ENCODE peak calls at places on chromosomes 7 and 10, in five cellular contexts. V is Panc1, P is neural crest cell, N is IMR-90, B is pancreas. S is an unnamed sample.

GRCh38 chr7:98116656-98117461 is 10.2 kb downstream of the LMTK2 start:
- DNase-seq in V (no peak), P (no peak), N (peak), B (no peak), S (no peak)

GRCh38 chr10:27744478-27745379 is 890 bp downstream of the MKX start:
- DNase-seq in V (no peak), P (peak), N (peak), B (peak), S (no peak)

GRCh38 chr10:21754410-21755011 is 220.5 kb downstream of the MLLT10 start:
- DNase-seq in V (no peak), P (no peak), N (no peak), B (no peak), S (no peak)

GRCh38 chr10:76547352-76547972 is 1090.1 kb downstream of the KCNMA1 start:
- DNase-seq in V (peak), P (peak), N (peak), B (peak), S (no peak)

GRCh38 chr10:61779950-61780659 is 117.4 kb downstream of the CABCOCO1 start:
- DNase-seq in V (no peak), P (no peak), N (peak), B (no peak), S (no peak)

GRCh38 chr7:106731207-106731606 is 70.2 kb upstream of the CCDC71L start:
- DNase-seq in V (no peak), P (no peak), N (no peak), B (no peak), S (no peak)

GRCh38 chr10:132899054-132899750 is 43.2 kb downstream of the CFAP46 start:
- DNase-seq in V (no peak), P (no peak), N (no peak), B (peak), S (no peak)

GRCh38 chr7:27825890-27826289 is 85.9 kb downstream of the TAX1BP1 start:
- DNase-seq in V (no peak), P (no peak), N (no peak), B (no peak), S (no peak)

GRCh38 chr7:86453454-86453853 is 190.3 kb upstream of the GRM3 start:
- DNase-seq in V (no peak), P (no peak), N (no peak), B (no peak), S (no peak)

GRCh38 chr10:10821926-10822325 is 195.7 kb upstream of the CELF2 start:
- DNase-seq in V (no peak), P (no peak), N (no peak), B (no peak), S (no peak)

GRCh38 chr7:45584261-45585210 is 10.4 kb downstream of the ADCY1 start:
- DNase-seq in V (no peak), P (no peak), N (no peak), B (no peak), S (no peak)

GRCh38 chr10:50392966-50393718 is 141.8 kb upstream of the ASAH2 start:
- DNase-seq in V (no peak), P (no peak), N (no peak), B (no peak), S (no peak)

GRCh38 chr10:118401708-118402107 is 59.6 kb upstream of the FAM204A start:
- DNase-seq in V (no peak), P (no peak), N (no peak), B (no peak), S (no peak)

GRCh38 chr10:27611209-27611608 is 107.1 kb downstream of the RAB18 start:
- DNase-seq in V (no peak), P (no peak), N (peak), B (no peak), S (peak)

GRCh38 chr10:27242951-27243551 is 2.5 kb upstream of the ACBD5 start:
- DNase-seq in V (no peak), P (peak), N (peak), B (no peak), S (peak)

GRCh38 chr7:143287935-143288826 is at the start of gene CASP2:
- DNase-seq in V (peak), P (peak), N (peak), B (peak), S (peak)
- TF ChIP-seq CTCF in V (no peak), P (peak), N (peak), B (peak), S (no peak)

DNA sequence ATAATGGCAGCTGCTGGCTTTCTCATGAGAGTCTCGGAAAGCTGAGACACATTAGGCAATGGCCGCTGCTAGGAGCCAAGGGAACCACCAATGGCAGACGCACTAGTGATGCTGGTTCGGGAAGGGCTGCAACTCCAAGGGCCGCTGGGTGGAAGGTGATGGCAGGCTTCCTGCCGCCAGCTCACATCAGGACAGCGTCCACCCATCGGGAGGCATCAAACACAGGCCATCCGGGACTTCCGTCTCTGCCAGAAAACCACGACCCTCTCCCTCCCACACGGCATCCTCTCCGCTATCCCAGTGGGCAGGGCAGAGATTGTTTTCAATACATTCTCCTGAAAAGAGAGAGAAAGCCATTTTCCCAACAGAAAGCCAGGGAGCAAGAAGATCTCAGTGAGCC is 27.5 kb upstream of the EGFR start:
- DNase-seq in V (no peak), P (no peak), N (no peak), B (no peak), S (no peak)
- TF ChIP-seq CTCF in V (no peak), P (no peak), N (no peak), B (no peak), S (no peak)

GRCh38 chr10:68897336-68897741 is 3.8 kb upstream of the DDX50 start:
- DNase-seq in V (peak), P (peak), N (peak), B (no peak), S (peak)

GRCh38 chr10:68900427-68901105 is 549 bp upstream of the DDX50 start:
- DNase-seq in V (peak), P (no peak), N (peak), B (peak), S (peak)

GRCh38 chr10:68899186-68899745 is 1.8 kb upstream of the DDX50 start:
- DNase-seq in V (no peak), P (no peak), N (no peak), B (no peak), S (no peak)

GRCh38 chr10:68902382-68902781 is 1.3 kb downstream of the DDX50 start:
- DNase-seq in V (no peak), P (no peak), N (no peak), B (no peak), S (no peak)

DNA sequence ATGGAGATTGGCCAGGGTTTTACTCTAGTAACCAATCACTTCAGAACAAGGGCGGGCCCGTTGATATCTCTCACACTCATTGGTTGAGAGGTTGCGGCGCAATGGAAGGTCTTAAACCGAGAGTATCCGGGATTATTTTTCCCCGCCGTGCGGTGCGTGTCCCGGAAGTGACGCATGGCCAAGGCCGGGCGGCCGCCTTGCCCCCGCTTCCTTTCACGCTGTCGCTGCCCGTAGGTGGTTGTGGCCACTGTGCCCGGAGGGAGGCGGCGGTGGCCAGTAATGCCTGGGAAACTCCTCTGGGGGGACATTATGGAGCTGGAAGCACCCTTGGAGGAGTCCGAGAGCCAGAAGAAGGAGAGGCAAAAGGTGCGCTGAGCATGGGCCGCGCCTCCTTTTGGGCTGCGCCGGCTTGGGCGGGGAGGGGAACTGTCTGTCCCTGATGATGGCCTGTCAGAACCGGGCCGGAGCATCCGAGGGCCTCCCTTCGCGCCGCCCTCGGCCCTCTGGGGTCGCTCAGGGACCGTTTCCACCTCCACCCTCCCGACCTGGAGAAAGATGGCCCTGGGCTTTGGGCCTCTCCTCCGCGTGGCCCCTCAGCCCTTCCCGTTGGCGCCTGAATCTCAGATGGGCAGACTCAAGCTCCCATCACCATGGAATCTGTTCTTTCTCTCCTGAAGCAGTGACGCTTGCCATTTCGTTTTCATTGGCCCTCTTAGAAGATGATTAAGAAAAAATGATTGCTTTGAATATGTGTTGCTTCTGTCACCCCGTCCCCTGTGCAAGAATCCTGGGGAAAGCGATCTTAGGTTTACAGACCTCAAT is at the start of gene DDX50:
- DNase-seq in V (peak), P (peak), N (peak), B (peak), S (peak)
- TF ChIP-seq CTCF in V (no peak), P (peak), N (peak), B (no peak), S (no peak)

GRCh38 chr10:97334370-97335175 is at the start of gene FRAT2:
- DNase-seq in V (peak), P (peak), N (peak), B (peak), S (no peak)

GRCh38 chr10:97333351-97333600 is 1.3 kb downstream of the FRAT2 start:
- DNase-seq in V (no peak), P (peak), N (peak), B (no peak), S (no peak)

GRCh38 chr10:97333601-97334369 is 744 bp downstream of the FRAT2 start:
- DNase-seq in V (no peak), P (peak), N (peak), B (peak), S (no peak)

GRCh38 chr10:97331304-97331703 is 3.2 kb downstream of the FRAT2 start:
- DNase-seq in V (no peak), P (no peak), N (no peak), B (no peak), S (no peak)

DNA sequence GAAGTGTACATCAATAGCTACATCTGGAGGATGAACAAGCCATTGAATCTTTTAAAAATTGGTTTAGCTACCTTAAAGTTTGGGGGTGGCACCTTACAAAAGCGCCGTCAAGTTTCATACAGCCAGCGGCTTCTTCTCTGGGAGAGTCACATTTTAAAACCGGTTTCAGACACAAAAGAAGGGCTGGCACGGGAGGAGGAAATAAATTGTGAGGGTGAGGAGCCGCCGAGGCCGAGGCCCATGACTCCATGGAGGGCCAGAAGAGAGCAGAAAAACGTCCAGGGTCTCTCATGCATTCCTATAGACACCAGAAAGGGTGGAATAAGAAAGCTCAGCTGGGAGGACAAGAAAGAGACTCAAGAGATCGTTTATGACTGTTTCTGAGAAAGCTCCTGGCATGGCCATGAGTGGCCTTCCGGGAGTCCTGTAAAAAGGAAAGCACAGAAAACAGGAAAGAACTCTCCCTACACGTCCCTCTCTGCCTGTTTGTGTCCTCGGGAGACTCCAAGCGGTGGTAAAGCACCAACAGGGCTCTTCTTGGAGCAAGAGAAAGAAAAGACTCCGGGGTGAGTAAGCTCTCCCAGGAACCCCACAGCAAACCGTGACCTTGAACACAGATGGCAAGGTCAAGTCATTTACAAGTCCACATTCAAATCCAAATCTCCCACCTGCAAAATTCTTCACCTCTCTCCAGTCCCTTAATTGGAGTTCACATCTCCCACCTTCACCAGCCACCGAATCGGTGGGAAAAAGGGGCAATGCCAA is 1.8 kb downstream of the FRAT2 start:
- DNase-seq in V (peak), P (no peak), N (peak), B (no peak), S (peak)
- TF ChIP-seq CTCF in V (peak), P (no peak), N (peak), B (no peak), S (peak)

GRCh38 chr10:122114156-122114747 is 125.3 kb downstream of the TACC2 start:
- DNase-seq in V (no peak), P (no peak), N (peak), B (no peak), S (no peak)

GRCh38 chr10:122112625-122113160 is 123.7 kb downstream of the TACC2 start:
- DNase-seq in V (peak), P (peak), N (peak), B (peak), S (peak)

GRCh38 chr10:122115874-122116273 is 126.9 kb downstream of the TACC2 start:
- DNase-seq in V (no peak), P (no peak), N (no peak), B (no peak), S (no peak)

GRCh38 chr10:122112021-122112616 is 123.2 kb downstream of the TACC2 start:
- DNase-seq in V (no peak), P (no peak), N (peak), B (no peak), S (no peak)

DNA sequence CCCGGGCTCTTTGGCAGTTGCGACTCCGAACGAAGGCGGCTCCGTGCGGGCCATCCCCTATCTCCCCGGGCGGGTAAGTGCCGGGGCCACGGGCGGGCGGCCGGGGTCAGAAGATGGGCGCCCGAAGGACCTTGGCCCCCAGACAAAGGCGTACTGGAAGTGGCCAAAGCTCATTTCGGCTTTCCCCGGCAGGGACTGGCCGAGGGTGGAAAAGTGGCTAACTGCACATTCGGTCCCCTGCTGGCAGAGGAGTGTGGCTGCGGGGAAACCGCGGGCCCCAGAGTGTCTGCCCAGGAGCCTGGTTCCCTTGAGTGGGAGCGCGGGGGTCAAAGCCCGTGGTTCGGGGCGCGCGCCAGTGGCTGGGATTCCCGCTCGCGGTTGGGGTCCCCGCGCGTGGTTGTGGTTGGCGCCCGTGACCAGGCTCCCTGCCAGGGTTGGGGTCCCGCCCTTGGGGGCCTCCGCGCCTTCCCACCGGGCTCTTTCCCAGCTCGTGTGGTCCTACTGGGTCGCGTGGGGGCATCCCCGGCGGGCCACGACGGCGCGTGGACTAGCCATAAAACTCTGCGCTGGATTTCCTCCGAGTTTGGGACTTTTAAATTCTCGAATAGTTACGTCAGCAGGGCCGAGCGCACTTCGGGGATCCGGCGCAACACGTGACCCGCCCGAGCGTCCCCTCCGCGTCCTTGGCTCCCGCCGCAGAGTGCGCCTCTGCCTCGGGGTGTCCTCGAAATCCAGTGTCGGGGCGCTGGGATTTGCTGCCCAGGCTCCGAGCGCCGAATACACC is 124.4 kb downstream of the TACC2 start:
- DNase-seq in V (no peak), P (peak), N (peak), B (peak), S (no peak)
- TF ChIP-seq CTCF in V (peak), P (peak), N (peak), B (peak), S (peak)

GRCh38 chr10:7409045-7409731 is 1.6 kb downstream of the SFMBT2 start:
- DNase-seq in V (no peak), P (peak), N (no peak), B (no peak), S (no peak)
- TF ChIP-seq CTCF in V (no peak), P (no peak), N (no peak), B (no peak), S (no peak)

GRCh38 chr7:151705744-151706567 is 171.0 kb downstream of the PRKAG2 start:
- DNase-seq in V (no peak), P (peak), N (peak), B (peak), S (no peak)
- TF ChIP-seq CTCF in V (peak), P (peak), N (peak), B (peak), S (peak)

DNA sequence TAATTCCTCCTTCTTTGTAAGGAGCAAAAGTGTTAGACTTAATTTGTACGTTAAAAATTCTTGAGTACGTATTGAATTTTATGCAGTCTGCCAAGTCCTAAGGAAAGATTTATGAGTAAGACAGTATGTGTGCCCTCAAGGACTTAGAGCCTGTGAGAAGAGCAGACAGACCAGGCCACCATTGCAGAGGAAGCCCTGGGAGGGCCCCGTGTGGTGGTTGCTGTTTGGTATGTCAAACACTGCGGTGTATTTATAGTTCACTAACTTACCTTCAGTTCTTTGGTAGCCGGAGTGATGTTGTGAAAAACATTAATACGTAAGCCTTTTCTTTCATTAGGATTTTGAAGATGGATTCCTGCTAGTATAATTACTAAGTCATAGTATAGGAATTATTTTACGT is 82.9 kb downstream of the GALNT11 start:
- DNase-seq in V (no peak), P (no peak), N (no peak), B (no peak), S (no peak)
- TF ChIP-seq CTCF in V (no peak), P (no peak), N (no peak), B (no peak), S (no peak)

DNA sequence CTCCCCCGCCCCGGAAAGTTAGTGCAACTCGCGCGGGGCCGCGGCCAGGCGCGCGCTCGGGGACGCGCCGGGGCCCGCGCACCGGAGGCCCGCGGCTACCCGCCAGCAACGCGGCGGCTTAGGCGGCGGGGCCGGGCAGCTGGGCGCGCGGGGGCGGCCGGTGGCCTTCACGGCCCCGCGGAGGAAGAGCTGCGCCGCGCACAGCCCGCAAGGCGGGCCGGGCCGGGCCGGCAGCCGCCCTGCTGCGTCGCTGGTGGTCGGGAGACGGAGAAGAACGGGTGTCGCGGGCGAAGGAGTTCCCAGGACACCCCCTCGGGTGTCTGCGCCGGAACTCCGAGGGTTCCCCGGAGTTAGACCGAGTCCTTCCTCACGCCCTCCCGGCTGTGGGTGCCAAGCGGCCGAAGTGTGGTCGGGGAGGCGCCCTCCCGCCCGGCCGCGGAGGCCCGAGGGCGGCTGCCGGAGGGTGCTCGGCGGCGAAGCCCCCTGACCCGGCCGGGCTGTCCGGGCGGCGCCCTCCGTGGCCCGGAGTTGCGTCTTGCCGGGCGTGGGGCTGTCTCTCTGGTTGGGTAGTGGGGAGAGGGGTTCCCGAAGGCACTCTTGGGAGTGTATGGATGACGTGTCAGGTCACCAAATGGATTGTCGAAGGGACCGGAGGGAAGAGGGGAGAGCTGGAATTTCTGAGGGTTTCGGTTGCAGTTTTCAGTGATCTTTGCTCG is 584 bp downstream of the ST7 start:
- DNase-seq in V (peak), P (peak), N (peak), B (peak), S (peak)
- TF ChIP-seq CTCF in V (no peak), P (no peak), N (no peak), B (no peak), S (no peak)